ENCODE peak calls at places on chromosomes 11 and 22, in eight cellular contexts. E is tibial nerve, K is gastrocnemius medialis, Q is GM12865, W is HFF-Myc, Y is natural killer cell, F is AG09319, P is foreskin keratinocyte. N is an unnamed sample.

GRCh38 chr11:60265373-60266214 is 14.9 kb upstream of the MS4A4A start:
- DNase-seq in K (no peak), Y (no peak), W (peak), Q (peak), E (no peak), F (no peak), P (peak), N (no peak)

GRCh38 chr22:38699784-38700183 is 959 bp downstream of the JOSD1 start:
- DNase-seq in Y (no peak), W (no peak), Q (no peak), F (no peak), K (no peak), P (peak), E (no peak), N (no peak)

GRCh38 chr11:10865837-10866270 is 8.0 kb upstream of the ZBED5 start:
- DNase-seq in Y (no peak), K (no peak), F (no peak), W (no peak), E (no peak), P (no peak), Q (no peak), N (no peak)

GRCh38 chr11:1629326-1630185 is at the start of gene KRTAP5-5:
- DNase-seq in W (no peak), Y (no peak), Q (no peak), K (no peak), F (no peak), P (no peak), E (no peak), N (no peak)

GRCh38 chr22:46666577-46667244 is 46.5 kb downstream of the GRAMD4 start:
- DNase-seq in F (no peak), K (no peak), P (no peak), Y (no peak), Q (no peak), E (no peak), W (no peak), N (no peak)

GRCh38 chr11:78714539-78714938 is 139.9 kb upstream of the NARS2 start:
- DNase-seq in Q (no peak), Y (no peak), K (no peak), E (no peak), P (peak), W (no peak), F (no peak), N (no peak)

GRCh38 chr11:96465537-96465936 is 75.7 kb downstream of the JRKL start:
- DNase-seq in Y (no peak), Q (no peak), P (no peak), F (no peak), K (no peak), E (no peak), W (no peak), N (no peak)

GRCh38 chr11:92269021-92269420 is 44.4 kb downstream of the FAT3 start:
- DNase-seq in Q (no peak), E (no peak), W (peak), Y (no peak), K (no peak), P (peak), F (no peak), N (no peak)

GRCh38 chr11:118791015-118791960 is at the start of gene DDX6:
- DNase-seq in P (peak), F (peak), K (peak), Q (peak), W (no peak), E (peak), Y (peak), N (peak)
- TF ChIP-seq CTCF in P (peak), F (peak), K (peak), Q (peak), W (peak), E (peak), Y (no peak), N (no peak)

DNA sequence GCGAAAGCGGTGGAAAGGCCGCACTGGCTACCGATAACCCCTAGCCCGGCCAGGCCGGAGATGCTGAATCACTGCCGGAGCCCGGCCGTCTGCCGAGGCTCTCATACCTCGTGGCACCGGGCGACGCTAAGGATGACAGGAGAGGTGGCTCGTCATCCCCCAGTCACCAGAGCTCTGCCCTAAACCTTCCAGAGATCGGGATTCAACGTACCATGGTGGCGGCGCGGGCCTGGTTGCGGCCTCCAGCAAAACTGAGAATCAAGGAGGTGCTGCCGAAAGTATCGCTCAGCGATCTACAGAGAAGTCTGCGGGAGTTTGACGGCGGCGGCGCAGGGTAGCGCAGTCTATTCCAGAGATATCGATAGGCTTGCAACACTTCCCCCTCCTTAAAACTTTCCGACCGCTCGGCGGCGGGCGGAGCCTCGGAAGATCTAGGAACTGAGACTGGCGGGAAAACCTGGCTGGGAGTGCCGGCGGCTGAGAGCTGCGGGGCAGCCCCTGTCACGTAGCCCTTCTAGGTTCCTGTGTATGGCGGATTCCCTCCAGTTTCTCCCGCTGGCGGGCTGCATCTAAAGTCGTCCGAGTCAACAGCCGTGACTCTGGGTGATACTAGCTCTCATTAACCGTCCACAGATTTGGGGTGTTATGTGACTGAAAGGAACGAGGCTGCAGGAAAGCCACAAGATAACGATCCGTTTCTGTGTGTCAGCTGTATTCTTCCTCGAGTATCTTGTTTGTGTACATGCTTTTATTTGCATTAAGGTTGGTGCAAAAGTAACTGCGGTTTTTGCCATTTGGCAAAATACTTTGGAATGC is at the start of gene PSMA1:
- DNase-seq in F (peak), K (peak), Y (peak), W (peak), E (peak), P (peak), Q (peak), N (peak)
- TF ChIP-seq CTCF in F (no peak), K (peak), Y (no peak), W (peak), E (peak), P (peak), Q (no peak), N (peak)

GRCh38 chr11:122895591-122895990 is 13.0 kb downstream of the JHY start:
- DNase-seq in Y (no peak), W (no peak), F (no peak), P (no peak), Q (no peak), E (no peak), K (no peak), N (no peak)
- TF ChIP-seq CTCF in Y (no peak), W (no peak), F (no peak), P (no peak), Q (no peak), E (no peak), K (no peak), N (no peak)

DNA sequence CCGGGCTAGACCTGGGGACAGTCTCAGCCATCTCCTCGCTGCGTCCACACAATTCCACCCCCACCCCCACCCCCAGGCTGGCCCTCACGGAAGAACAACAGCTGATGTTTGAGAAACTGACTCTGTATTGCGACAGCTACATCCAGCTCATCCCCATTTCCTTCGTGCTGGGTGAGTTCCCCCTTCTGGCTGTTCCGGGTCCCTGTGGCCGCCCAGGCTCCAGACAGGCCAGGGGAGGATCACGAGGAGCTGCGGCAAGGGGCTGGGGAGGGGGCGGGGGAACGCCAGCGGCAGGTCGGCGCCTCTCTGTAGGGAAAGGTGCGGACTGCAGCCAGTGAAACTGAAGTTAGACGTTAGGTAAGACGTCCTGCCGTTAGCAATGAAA is 4.9 kb downstream of the BEST1 start:
- DNase-seq in Y (no peak), Q (no peak), E (no peak), F (peak), P (no peak), W (no peak), K (peak), N (peak)
- TF ChIP-seq CTCF in Y (no peak), Q (no peak), E (peak), F (peak), P (no peak), W (peak), K (no peak), N (peak)

DNA sequence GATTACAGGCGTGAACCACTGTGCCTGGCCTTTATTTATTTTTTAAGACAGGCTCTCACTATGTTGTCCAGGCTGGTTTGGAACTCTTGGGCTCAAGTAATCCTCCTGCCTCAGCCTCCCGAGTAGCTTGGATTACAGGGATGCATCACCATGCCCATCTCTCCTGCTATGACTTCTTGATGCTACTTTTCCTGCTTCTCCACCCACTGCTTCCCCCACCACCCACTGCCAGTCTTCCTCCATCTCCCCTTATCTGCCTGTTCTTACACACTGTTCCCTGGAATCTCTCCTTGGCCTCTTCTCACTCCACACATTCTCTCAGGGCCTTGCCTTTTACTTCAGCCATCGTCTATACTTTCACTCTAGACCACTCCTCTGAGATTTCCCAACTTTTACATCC is 17.3 kb upstream of the TPP1 start:
- DNase-seq in K (no peak), F (no peak), Y (no peak), Q (no peak), E (no peak), P (no peak), W (no peak), N (no peak)
- TF ChIP-seq CTCF in K (no peak), F (no peak), Y (no peak), Q (no peak), E (no peak), P (no peak), W (no peak), N (no peak)

GRCh38 chr22:50604623-50605348 is 4.2 kb downstream of the MAPK8IP2 start:
- DNase-seq in P (no peak), F (no peak), K (no peak), E (no peak), Q (no peak), W (no peak), Y (no peak), N (no peak)

GRCh38 chr22:50607366-50608020 is 6.9 kb downstream of the MAPK8IP2 start:
- DNase-seq in F (no peak), Y (no peak), W (no peak), K (no peak), Q (no peak), E (no peak), P (no peak), N (no peak)

GRCh38 chr22:50606561-50607365 is 6.2 kb downstream of the MAPK8IP2 start:
- DNase-seq in P (no peak), Q (no peak), E (no peak), W (no peak), Y (no peak), K (no peak), F (no peak), N (no peak)

GRCh38 chr22:50605349-50606074 is 4.9 kb downstream of the MAPK8IP2 start:
- DNase-seq in Y (no peak), W (no peak), E (no peak), Q (no peak), P (no peak), F (no peak), K (no peak), N (no peak)

GRCh38 chr22:50606126-50606525 is 5.5 kb downstream of the MAPK8IP2 start:
- DNase-seq in P (no peak), Q (no peak), K (no peak), E (no peak), F (no peak), W (no peak), Y (no peak), N (no peak)
- TF ChIP-seq CTCF in P (peak), Q (peak), K (no peak), E (no peak), F (no peak), W (peak), Y (no peak), N (peak)

GRCh38 chr11:119057000-119057769 is at the start of gene HYOU1:
- DNase-seq in Q (peak), K (peak), P (peak), W (peak), F (peak), Y (peak), E (peak), N (peak)

GRCh38 chr11:119055901-119056300 is 1.1 kb downstream of the HYOU1 start:
- DNase-seq in W (no peak), K (no peak), Y (no peak), Q (peak), E (no peak), F (no peak), P (peak), N (no peak)

GRCh38 chr11:119054418-119054817 is 2.6 kb downstream of the HYOU1 start:
- DNase-seq in E (no peak), F (no peak), P (no peak), Q (no peak), Y (no peak), K (no peak), W (no peak), N (no peak)

GRCh38 chr11:119052163-119052814 is 4.7 kb downstream of the HYOU1 start:
- DNase-seq in K (no peak), Q (no peak), Y (no peak), F (no peak), W (no peak), P (peak), E (no peak), N (no peak)

GRCh38 chr11:119056397-119056999 is 507 bp downstream of the HYOU1 start:
- DNase-seq in W (no peak), P (peak), Y (peak), E (no peak), F (no peak), K (no peak), Q (peak), N (peak)
- TF ChIP-seq CTCF in W (no peak), P (no peak), Y (no peak), E (no peak), F (no peak), K (no peak), Q (no peak), N (no peak)

GRCh38 chr22:45445031-45445710 is 31.7 kb downstream of the RIBC2 start:
- DNase-seq in P (no peak), Q (no peak), K (no peak), Y (no peak), W (no peak), F (no peak), E (no peak), N (no peak)

GRCh38 chr22:45438364-45438763 is 24.9 kb downstream of the RIBC2 start:
- DNase-seq in E (no peak), K (no peak), Y (no peak), F (no peak), P (no peak), Q (no peak), W (no peak), N (no peak)

GRCh38 chr22:45442120-45442519 is 28.6 kb downstream of the RIBC2 start:
- DNase-seq in P (no peak), Q (no peak), K (no peak), W (no peak), Y (no peak), F (no peak), E (no peak), N (no peak)

GRCh38 chr22:45444168-45444567 is 30.7 kb downstream of the RIBC2 start:
- DNase-seq in E (no peak), P (no peak), Y (no peak), Q (no peak), W (no peak), F (no peak), K (no peak), N (no peak)

DNA sequence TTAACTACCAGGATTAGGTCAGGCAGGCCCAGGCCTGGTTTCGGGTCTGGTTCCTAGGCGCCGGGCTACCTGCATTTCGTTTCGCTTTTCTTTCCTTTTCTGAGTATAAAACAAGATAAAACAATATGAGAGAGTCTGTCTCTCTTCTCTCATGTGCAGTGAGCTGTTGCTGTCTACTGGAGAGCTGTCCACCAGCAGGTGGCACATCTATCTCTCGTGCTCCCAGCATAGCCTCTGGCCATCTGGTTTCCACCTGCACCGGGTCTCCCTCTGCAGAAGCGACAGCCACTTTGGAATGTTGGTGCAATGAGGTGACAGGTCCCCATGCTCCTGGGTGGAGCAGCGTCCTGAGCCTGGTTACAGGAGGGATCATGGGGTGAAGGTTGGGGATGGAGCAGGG is 27.7 kb downstream of the RIBC2 start:
- DNase-seq in P (peak), W (peak), Q (peak), Y (no peak), F (no peak), E (peak), K (no peak), N (no peak)
- TF ChIP-seq CTCF in P (peak), W (peak), Q (peak), Y (no peak), F (peak), E (peak), K (peak), N (peak)

DNA sequence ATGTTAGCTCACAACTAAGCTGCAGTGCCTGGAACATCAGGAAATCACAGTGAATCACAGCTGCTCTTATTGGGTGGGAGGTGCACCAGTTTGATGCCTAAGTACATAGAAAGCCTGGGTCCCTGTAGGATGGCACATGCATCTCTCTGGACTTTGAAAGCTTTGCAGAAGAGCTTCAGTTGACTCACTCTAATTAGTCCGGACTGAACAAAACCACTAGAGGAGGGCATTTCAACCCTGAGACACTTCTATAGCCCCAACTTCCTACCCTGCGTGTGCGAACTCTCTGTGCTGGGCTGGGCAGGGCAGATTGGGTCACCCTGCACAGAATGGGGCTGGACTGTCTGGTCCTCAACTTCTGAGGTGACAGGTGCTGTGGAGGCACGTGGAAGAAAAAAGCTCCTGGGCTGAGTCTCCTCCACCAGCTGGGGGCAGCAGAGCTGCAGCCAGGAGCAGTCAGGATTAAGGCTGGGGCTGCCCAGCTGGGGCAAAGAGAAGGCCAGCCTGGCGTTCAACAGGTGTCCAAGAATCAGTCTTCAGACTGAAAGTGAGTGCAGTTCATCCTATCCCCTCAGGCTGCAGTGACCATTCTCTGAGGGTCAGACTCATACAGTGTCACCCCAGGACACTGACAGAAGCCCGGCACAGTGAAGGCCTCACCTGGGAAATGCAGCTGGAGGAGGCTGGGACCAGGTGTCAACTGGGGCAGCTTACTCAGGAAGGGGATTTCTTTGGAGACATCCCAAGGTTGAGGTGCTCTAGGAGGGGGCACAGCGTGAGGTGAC is 22.1 kb downstream of the GGTLC2 start:
- DNase-seq in E (no peak), Q (peak), K (no peak), Y (peak), W (no peak), P (no peak), F (peak), N (no peak)
- TF ChIP-seq CTCF in E (peak), Q (peak), K (no peak), Y (peak), W (peak), P (peak), F (peak), N (peak)